ENCODE peak calls at places on chromosomes 3 and 15, in eight cellular contexts. Y, O, E, V, F, H, X and L are unnamed samples.

GRCh38 chr15:39709941-39710340 is 72.7 kb downstream of the FSIP1 start:
- DNase-seq in Y (no peak), O (no peak), E (no peak), V (no peak), F (no peak), H (no peak), X (no peak), L (no peak)

GRCh38 chr3:127456471-127457093 is 134.0 kb downstream of the TPRA1 start:
- DNase-seq in Y (no peak), O (no peak), E (no peak), V (no peak), F (no peak), H (no peak), X (peak; percentile 50), L (no peak)

GRCh38 chr3:159929181-159929893 is 59.3 kb upstream of the IL12A start:
- DNase-seq in Y (peak; percentile 56), O (peak; percentile 29), E (no peak), V (no peak), F (peak; percentile 58), H (peak; percentile 46), X (no peak), L (peak; percentile 73)

GRCh38 chr3:64685331-64685799 is 2.4 kb downstream of the ADAMTS9 start:
- DNase-seq in Y (peak; percentile 41), O (peak; percentile 75), E (peak; percentile 52), V (no peak), F (no peak), H (peak; percentile 56), X (no peak), L (peak; percentile 82)

GRCh38 chr3:54299169-54299935 is 177.0 kb downstream of the CACNA2D3 start:
- DNase-seq in Y (no peak), O (no peak), E (no peak), V (no peak), F (no peak), H (no peak), X (no peak), L (peak; percentile 44)

GRCh38 chr3:57423335-57423734 is 120.8 kb downstream of the DNAH12 start:
- DNase-seq in Y (no peak), O (no peak), E (no peak), V (no peak), F (no peak), H (no peak), X (no peak), L (no peak)

GRCh38 chr15:77631790-77632551 is 741 bp downstream of the LINGO1 start:
- DNase-seq in Y (no peak), O (no peak), E (peak; percentile 32), V (peak; percentile 68), F (no peak), H (no peak), X (no peak), L (peak; percentile 44)

GRCh38 chr3:10981961-10982360 is 10.6 kb upstream of the SLC6A1 start:
- DNase-seq in Y (no peak), O (no peak), E (no peak), V (no peak), F (no peak), H (no peak), X (no peak), L (no peak)

GRCh38 chr3:51819709-51820406 is 40.8 kb upstream of the IQCF6 start:
- DNase-seq in Y (no peak), O (no peak), E (no peak), V (peak; percentile 85), F (no peak), H (no peak), X (no peak), L (no peak)

GRCh38 chr3:72830452-72831217 is 17.6 kb downstream of the SHQ1 start:
- DNase-seq in Y (no peak), O (no peak), E (no peak), V (no peak), F (no peak), H (no peak), X (no peak), L (no peak)

GRCh38 chr3:160224256-160224655 is 966 bp upstream of the C3orf80 start:
- DNase-seq in Y (no peak), O (no peak), E (no peak), V (peak; percentile 38), F (no peak), H (no peak), X (no peak), L (no peak)

GRCh38 chr3:171284308-171285075 is 175.7 kb downstream of the TNIK start:
- DNase-seq in Y (peak; percentile 25), O (peak; percentile 50), E (no peak), V (no peak), F (peak; percentile 89), H (no peak), X (no peak), L (peak; percentile 19)

GRCh38 chr15:100856847-100857246 is 22.8 kb upstream of the ALDH1A3 start:
- DNase-seq in Y (no peak), O (no peak), E (no peak), V (no peak), F (no peak), H (no peak), X (no peak), L (no peak)

GRCh38 chr3:146577662-146578061 is 27.5 kb downstream of the PLSCR5 start:
- DNase-seq in Y (peak; percentile 72), O (peak; percentile 19), E (no peak), V (no peak), F (peak; percentile 43), H (no peak), X (no peak), L (no peak)

GRCh38 chr3:55608266-55608937 is 121.3 kb upstream of the WNT5A start:
- DNase-seq in Y (no peak), O (no peak), E (no peak), V (no peak), F (no peak), H (no peak), X (no peak), L (no peak)

GRCh38 chr15:81327526-81327925 is 3.6 kb upstream of the STARD5 start:
- DNase-seq in Y (no peak), O (no peak), E (no peak), V (no peak), F (peak; percentile 74), H (no peak), X (no peak), L (no peak)

GRCh38 chr15:92383528-92384326 is 10.0 kb upstream of the ST8SIA2 start:
- DNase-seq in Y (peak; percentile 40), O (no peak), E (no peak), V (peak; percentile 80), F (no peak), H (no peak), X (no peak), L (peak; percentile 60)

GRCh38 chr3:128923607-128924385 is 44.4 kb downstream of the ACAD9 start:
- DNase-seq in Y (no peak), O (no peak), E (no peak), V (peak; percentile 9), F (no peak), H (no peak), X (no peak), L (no peak)
- H3K9me3 ChIP-seq in Y (peaks cover 35% of the 10 kb centered on the region), O (peaks cover 41% of the 10 kb centered on the region), E (peaks cover 21% of the 10 kb centered on the region), V (peaks cover 56% of the 10 kb centered on the region), F (peaks cover 35% of the 10 kb centered on the region), H (peaks cover 11% of the 10 kb centered on the region), X (peaks cover 18% of the 10 kb centered on the region), L (peaks cover 2% of the 10 kb centered on the region)

GRCh38 chr3:26090589-26090988 is 300.7 kb downstream of the OXSM start:
- DNase-seq in Y (no peak), O (no peak), E (no peak), V (no peak), F (no peak), H (no peak), X (no peak), L (no peak)

GRCh38 chr3:26091096-26091495 is 301.2 kb downstream of the OXSM start:
- DNase-seq in Y (no peak), O (no peak), E (no peak), V (no peak), F (no peak), H (no peak), X (no peak), L (no peak)

GRCh38 chr3:26084629-26085028 is 294.7 kb downstream of the OXSM start:
- DNase-seq in Y (no peak), O (no peak), E (no peak), V (no peak), F (no peak), H (no peak), X (no peak), L (no peak)

GRCh38 chr3:26087751-26088150 is 297.9 kb downstream of the OXSM start:
- DNase-seq in Y (no peak), O (no peak), E (no peak), V (no peak), F (no peak), H (no peak), X (no peak), L (no peak)

DNA sequence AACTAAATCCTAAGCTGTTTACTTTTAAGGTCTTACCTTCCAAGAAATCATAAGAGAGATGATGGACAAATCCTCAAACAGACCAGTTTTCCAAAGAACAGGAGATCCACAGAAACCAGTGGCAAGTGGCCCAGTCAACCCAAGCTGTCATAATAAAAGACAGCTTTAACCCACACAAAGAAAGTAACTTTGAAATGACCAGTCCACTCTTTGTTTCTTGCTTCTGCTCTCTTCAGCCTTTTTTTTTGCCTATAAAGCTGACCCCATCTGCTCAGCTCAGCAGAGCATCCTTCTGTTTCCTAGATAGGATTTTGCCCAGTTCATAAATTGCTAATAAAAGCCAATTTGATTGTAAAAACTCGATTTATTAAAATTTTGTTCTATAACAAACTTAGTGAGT is 299.4 kb downstream of the OXSM start:
- DNase-seq in Y (no peak), O (no peak), E (no peak), V (no peak), F (no peak), H (no peak), X (no peak), L (no peak)
- H3K9me3 ChIP-seq in Y (peaks cover 48% of the 10 kb centered on the region), O (peaks cover 33% of the 10 kb centered on the region), E (peaks cover 32% of the 10 kb centered on the region), V (peaks cover 10% of the 10 kb centered on the region), F (peaks cover 3% of the 10 kb centered on the region), H (peaks cover 7% of the 10 kb centered on the region), X (peaks cover 22% of the 10 kb centered on the region), L (no peaks in the 10 kb centered on the region)

DNA sequence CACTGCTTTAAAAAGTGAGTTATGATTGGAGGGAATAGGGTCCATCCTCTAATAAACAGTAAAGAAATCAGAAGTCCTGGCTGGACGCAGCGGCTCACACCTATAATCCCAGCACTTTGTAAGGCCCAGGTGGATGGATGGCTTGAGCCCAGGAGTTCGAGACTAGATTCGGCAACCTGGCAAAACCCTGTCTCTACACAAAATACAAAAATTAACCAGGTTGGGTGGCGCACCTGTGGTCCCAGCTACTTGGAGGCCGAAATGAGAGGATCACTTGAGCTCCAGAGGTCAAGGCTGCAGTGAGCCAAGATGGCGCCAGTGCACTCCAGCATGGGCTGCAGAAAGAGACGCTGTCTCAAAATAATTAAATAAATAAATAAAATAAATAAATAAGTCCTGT is 171.2 kb downstream of the POTEB3 start:
- DNase-seq in Y (no peak), O (no peak), E (no peak), V (no peak), F (no peak), H (peak; percentile 41), X (no peak), L (no peak)
- H3K9me3 ChIP-seq in Y (peaks cover 4% of the 10 kb centered on the region), O (no peaks in the 10 kb centered on the region), E (no peaks in the 10 kb centered on the region), V (peaks cover 80% of the 10 kb centered on the region), F (peaks cover 10% of the 10 kb centered on the region), H (no peaks in the 10 kb centered on the region), X (no peaks in the 10 kb centered on the region), L (no peaks in the 10 kb centered on the region)

GRCh38 chr15:25061808-25062550 is 107.2 kb downstream of the SNRPN start:
- DNase-seq in Y (no peak), O (no peak), E (no peak), V (no peak), F (no peak), H (peak; percentile 9), X (peak; percentile 33), L (no peak)
- H3K9me3 ChIP-seq in Y (peaks cover 100% of the 10 kb centered on the region), O (peaks cover 100% of the 10 kb centered on the region), E (peaks cover 100% of the 10 kb centered on the region), V (peaks cover 99% of the 10 kb centered on the region), F (peaks cover 100% of the 10 kb centered on the region), H (peaks cover 100% of the 10 kb centered on the region), X (peaks cover 100% of the 10 kb centered on the region), L (peaks cover 97% of the 10 kb centered on the region)

GRCh38 chr3:33699275-33699674 is 18.8 kb downstream of the CLASP2 start:
- DNase-seq in Y (no peak), O (no peak), E (no peak), V (no peak), F (no peak), H (no peak), X (no peak), L (no peak)
- H3K9me3 ChIP-seq in Y (peaks cover 9% of the 10 kb centered on the region), O (peaks cover 50% of the 10 kb centered on the region), E (peaks cover 31% of the 10 kb centered on the region), V (no peaks in the 10 kb centered on the region), F (peaks cover 12% of the 10 kb centered on the region), H (peaks cover 12% of the 10 kb centered on the region), X (peaks cover 11% of the 10 kb centered on the region), L (no peaks in the 10 kb centered on the region)